ENCODE peak calls at places on chromosome 18, in five cellular contexts. N is H1, H is HCT116, S is GM12878, F is K562. I is an unnamed sample.

GRCh38 chr18:7174359-7175107 is 56.4 kb upstream of the LRRC30 start:
- DNase-seq in N (no peak), H (no peak), S (no peak), F (no peak), I (no peak)

GRCh38 chr18:45806226-45806625 is 19.2 kb upstream of the SIGLEC15 start:
- DNase-seq in N (no peak), H (no peak), S (no peak), F (no peak), I (no peak)

GRCh38 chr18:27544211-27544610 is 359.1 kb upstream of the CHST9 start:
- DNase-seq in N (no peak), H (no peak), S (no peak), F (no peak), I (no peak)

GRCh38 chr18:62697636-62698035 is 17.7 kb upstream of the PHLPP1 start:
- DNase-seq in N (no peak), H (no peak), S (no peak), F (no peak), I (no peak)

GRCh38 chr18:75244336-75244735 is 33.7 kb downstream of the TSHZ1 start:
- DNase-seq in N (peak), H (no peak), S (no peak), F (peak), I (no peak)

GRCh38 chr18:21277578-21277977 is 35.5 kb downstream of the GREB1L start:
- DNase-seq in N (no peak), H (no peak), S (no peak), F (no peak), I (no peak)

GRCh38 chr18:58996131-58996632 is 131.5 kb downstream of the ZNF532 start:
- DNase-seq in N (no peak), H (no peak), S (no peak), F (no peak), I (no peak)

GRCh38 chr18:26656944-26657536 is 108.7 kb upstream of the KCTD1 start:
- DNase-seq in N (peak), H (no peak), S (no peak), F (no peak), I (no peak)

GRCh38 chr18:37566479-37567060 is 972 bp upstream of the CELF4 start:
- DNase-seq in N (no peak), H (no peak), S (no peak), F (no peak), I (no peak)

GRCh38 chr18:39871976-39872375 is 2083.1 kb upstream of the PIK3C3 start:
- DNase-seq in N (no peak), H (no peak), S (no peak), F (no peak), I (no peak)

GRCh38 chr18:79478484-79479113 is 82.9 kb downstream of the NFATC1 start:
- DNase-seq in N (no peak), H (no peak), S (no peak), F (no peak), I (no peak)

GRCh38 chr18:27419646-27420045 is 234.5 kb upstream of the CHST9 start:
- DNase-seq in N (no peak), H (no peak), S (no peak), F (no peak), I (no peak)

GRCh38 chr18:21215480-21215879 is 26.6 kb upstream of the GREB1L start:
- DNase-seq in N (peak), H (no peak), S (no peak), F (no peak), I (no peak)

GRCh38 chr18:32724071-32724696 is 48.6 kb downstream of the KLHL14 start:
- DNase-seq in N (no peak), H (no peak), S (no peak), F (no peak), I (no peak)

GRCh38 chr18:6876646-6877045 is 147.1 kb downstream of the ARHGAP28 start:
- DNase-seq in N (no peak), H (no peak), S (no peak), F (no peak), I (no peak)

GRCh38 chr18:25279133-25279532 is 72.8 kb downstream of the ZNF521 start:
- DNase-seq in N (no peak), H (no peak), S (no peak), F (no peak), I (no peak)

GRCh38 chr18:80154293-80154692 is 45.2 kb downstream of the ADNP2 start:
- DNase-seq in N (no peak), H (no peak), S (peak), F (peak), I (no peak)

GRCh38 chr18:58862851-58863538 is 1.7 kb upstream of the ZNF532 start:
- DNase-seq in N (peak), H (peak), S (no peak), F (no peak), I (no peak)

GRCh38 chr18:28040216-28040615 is 136.7 kb downstream of the CDH2 start:
- DNase-seq in N (no peak), H (no peak), S (no peak), F (no peak), I (no peak)

GRCh38 chr18:28767781-28768211 is 590.9 kb upstream of the CDH2 start:
- DNase-seq in N (no peak), H (no peak), S (no peak), F (no peak), I (no peak)

GRCh38 chr18:37852464-37852863 is 286.9 kb upstream of the CELF4 start:
- DNase-seq in N (no peak), H (no peak), S (no peak), F (no peak), I (no peak)

GRCh38 chr18:54119524-54120019 is 104.9 kb downstream of the MBD2 start:
- DNase-seq in N (peak), H (peak), S (peak), F (peak), I (peak)

GRCh38 chr18:78936251-78937005 is 43.2 kb upstream of the SALL3 start:
- DNase-seq in N (no peak), H (no peak), S (no peak), F (no peak), I (no peak)

GRCh38 chr18:28267878-28268625 is 91.1 kb upstream of the CDH2 start:
- DNase-seq in N (no peak), H (no peak), S (no peak), F (no peak), I (no peak)

GRCh38 chr18:13703899-13704298 is 22.5 kb downstream of the FAM210A start:
- DNase-seq in N (no peak), H (peak), S (no peak), F (no peak), I (no peak)

GRCh38 chr18:45212186-45213039 is 402.9 kb upstream of the SLC14A2 start:
- DNase-seq in N (peak), H (peak), S (peak), F (peak), I (peak)

GRCh38 chr18:40326987-40327386 is 1628.0 kb upstream of the PIK3C3 start:
- DNase-seq in N (no peak), H (no peak), S (no peak), F (no peak), I (no peak)

GRCh38 chr18:58893388-58894099 is 28.9 kb downstream of the ZNF532 start:
- DNase-seq in N (no peak), H (peak), S (no peak), F (no peak), I (no peak)

GRCh38 chr18:13261658-13262357 is 43.2 kb downstream of the LDLRAD4 start:
- DNase-seq in N (no peak), H (no peak), S (no peak), F (no peak), I (no peak)

GRCh38 chr18:58911766-58912165 is 47.1 kb downstream of the ZNF532 start:
- DNase-seq in N (peak), H (no peak), S (no peak), F (no peak), I (no peak)

GRCh38 chr18:31429623-31430022 is 17.9 kb upstream of the DSG3 start:
- DNase-seq in N (no peak), H (no peak), S (no peak), F (no peak), I (no peak)

GRCh38 chr18:51425889-51426288 is 228.4 kb upstream of the MEX3C start:
- DNase-seq in N (no peak), H (no peak), S (no peak), F (no peak), I (no peak)

GRCh38 chr18:35236964-35237363 is 3.9 kb upstream of the ZNF397 start:
- DNase-seq in N (no peak), H (no peak), S (no peak), F (no peak), I (no peak)

GRCh38 chr18:59704146-59704545 is 6.9 kb upstream of the CCBE1 start:
- DNase-seq in N (no peak), H (no peak), S (no peak), F (no peak), I (no peak)

GRCh38 chr18:4119127-4119648 is 335.9 kb downstream of the DLGAP1 start:
- DNase-seq in N (no peak), H (no peak), S (no peak), F (no peak), I (no peak)

GRCh38 chr18:75107196-75107930 is 101.6 kb downstream of the PTGR3 start:
- DNase-seq in N (peak), H (no peak), S (no peak), F (no peak), I (no peak)

GRCh38 chr18:66110607-66111006 is 359.8 kb downstream of the CDH7 start:
- DNase-seq in N (no peak), H (no peak), S (no peak), F (no peak), I (no peak)

GRCh38 chr18:8139127-8139591 is 470.1 kb upstream of the RAB12 start:
- DNase-seq in N (no peak), H (no peak), S (no peak), F (no peak), I (no peak)

GRCh38 chr18:62450546-62451395 is 72.1 kb upstream of the ZCCHC2 start:
- DNase-seq in N (no peak), H (peak), S (no peak), F (peak), I (peak)

GRCh38 chr18:70288171-70288850 is 534 bp upstream of the SOCS6 start:
- DNase-seq in N (peak), H (no peak), S (no peak), F (no peak), I (no peak)

GRCh38 chr18:70287731-70288130 is 1.1 kb upstream of the SOCS6 start:
- DNase-seq in N (no peak), H (no peak), S (no peak), F (no peak), I (no peak)

GRCh38 chr18:70289351-70290330 is 796 bp downstream of the SOCS6 start:
- DNase-seq in N (peak), H (no peak), S (no peak), F (peak), I (no peak)

GRCh38 chr18:70290482-70291294 is 1.8 kb downstream of the SOCS6 start:
- DNase-seq in N (no peak), H (no peak), S (no peak), F (no peak), I (no peak)

DNA sequence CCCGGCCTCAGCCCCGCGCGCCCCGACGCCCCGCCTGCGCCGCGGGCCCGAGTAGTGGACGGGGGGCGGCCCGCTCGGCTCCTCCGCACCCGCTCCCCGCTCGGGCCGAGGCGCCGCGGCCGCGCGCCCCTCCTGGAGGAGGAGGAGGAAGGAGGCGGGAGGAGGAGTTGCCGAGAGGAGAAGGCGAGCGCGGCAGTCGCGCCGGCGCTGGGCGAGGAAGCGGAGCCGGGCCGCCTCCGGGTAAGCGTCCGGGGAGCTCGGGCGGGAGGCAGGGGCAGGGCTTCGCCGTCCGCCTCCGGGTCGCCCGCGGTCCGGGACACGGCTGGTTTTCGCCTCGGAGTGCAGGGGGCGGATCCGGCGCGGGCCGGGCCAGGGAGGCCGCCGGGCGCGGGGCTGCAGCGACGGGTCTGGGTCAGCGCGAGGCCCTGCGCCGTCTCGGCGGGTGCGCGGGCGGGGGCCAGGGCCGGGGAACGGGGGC is at the start of gene SOCS6:
- DNase-seq in N (peak), H (no peak), S (no peak), F (peak), I (no peak)
- TF ChIP-seq POLR2AphosphoS5 in N (no peak), H (peak), S (peak), F (no peak), I (peak)

DNA sequence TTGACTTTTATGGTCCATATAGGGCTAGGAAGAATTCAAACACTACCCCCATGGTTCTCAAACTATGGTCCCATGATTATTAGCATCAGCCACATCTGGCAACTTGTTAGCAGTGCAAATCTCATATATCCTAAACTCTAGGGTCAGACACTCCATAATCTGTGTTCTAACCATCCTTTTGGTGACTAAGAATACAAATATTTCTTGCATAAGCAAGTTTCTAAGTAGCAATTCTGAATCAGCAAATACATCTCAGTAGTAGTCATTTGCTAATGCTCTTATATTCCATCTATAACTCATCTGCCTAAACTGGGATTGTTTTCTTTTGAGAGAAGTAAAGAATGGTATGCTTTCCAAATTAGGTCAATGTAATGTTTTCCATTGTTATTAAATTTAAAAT is 447.3 kb downstream of the TMX3 start:
- DNase-seq in N (no peak), H (no peak), S (no peak), F (no peak), I (no peak)
- TF ChIP-seq SIN3A in N (no peak), H (no peak), S (no peak), F (no peak), I (no peak)

GRCh38 chr18:22952525-22952924 is 19.4 kb downstream of the RBBP8 start:
- DNase-seq in N (no peak), H (no peak), S (no peak), F (no peak), I (no peak)
- TF ChIP-seq POLR2AphosphoS5 in N (no peak), H (no peak), S (no peak), F (no peak), I (no peak)

DNA sequence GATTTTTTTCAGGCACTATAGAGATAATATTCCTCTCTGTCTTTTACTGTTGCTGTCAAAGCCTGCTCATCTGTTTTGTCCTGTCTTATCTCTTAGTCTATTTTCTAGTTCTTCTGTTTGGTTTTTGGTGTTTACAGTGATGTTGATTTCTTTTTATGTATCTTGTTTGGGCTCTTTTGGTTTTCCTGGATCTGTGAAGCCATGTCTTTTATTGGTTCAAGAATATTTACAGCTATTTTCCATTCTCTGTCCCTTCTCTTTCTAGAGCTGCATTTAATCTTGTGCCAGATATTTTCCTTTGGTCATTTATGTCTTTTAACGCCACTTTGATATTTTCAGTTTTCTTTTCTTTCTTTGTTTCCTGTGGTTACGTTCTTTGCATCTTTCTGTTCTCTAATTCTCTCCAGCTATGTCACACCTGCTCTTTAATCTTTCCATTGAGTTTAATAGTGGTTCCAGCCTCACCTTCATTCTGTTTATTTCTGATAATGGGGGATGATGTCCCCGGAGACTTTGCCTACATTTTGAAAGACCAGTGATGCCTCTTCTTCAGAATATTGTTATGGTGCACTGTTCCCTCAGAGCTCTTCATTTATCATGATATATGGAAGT is 32.0 kb downstream of the SMCHD1 start:
- DNase-seq in N (no peak), H (no peak), S (peak), F (no peak), I (no peak)
- TF ChIP-seq SIN3A in N (no peak), H (no peak), S (no peak), F (no peak), I (no peak)

DNA sequence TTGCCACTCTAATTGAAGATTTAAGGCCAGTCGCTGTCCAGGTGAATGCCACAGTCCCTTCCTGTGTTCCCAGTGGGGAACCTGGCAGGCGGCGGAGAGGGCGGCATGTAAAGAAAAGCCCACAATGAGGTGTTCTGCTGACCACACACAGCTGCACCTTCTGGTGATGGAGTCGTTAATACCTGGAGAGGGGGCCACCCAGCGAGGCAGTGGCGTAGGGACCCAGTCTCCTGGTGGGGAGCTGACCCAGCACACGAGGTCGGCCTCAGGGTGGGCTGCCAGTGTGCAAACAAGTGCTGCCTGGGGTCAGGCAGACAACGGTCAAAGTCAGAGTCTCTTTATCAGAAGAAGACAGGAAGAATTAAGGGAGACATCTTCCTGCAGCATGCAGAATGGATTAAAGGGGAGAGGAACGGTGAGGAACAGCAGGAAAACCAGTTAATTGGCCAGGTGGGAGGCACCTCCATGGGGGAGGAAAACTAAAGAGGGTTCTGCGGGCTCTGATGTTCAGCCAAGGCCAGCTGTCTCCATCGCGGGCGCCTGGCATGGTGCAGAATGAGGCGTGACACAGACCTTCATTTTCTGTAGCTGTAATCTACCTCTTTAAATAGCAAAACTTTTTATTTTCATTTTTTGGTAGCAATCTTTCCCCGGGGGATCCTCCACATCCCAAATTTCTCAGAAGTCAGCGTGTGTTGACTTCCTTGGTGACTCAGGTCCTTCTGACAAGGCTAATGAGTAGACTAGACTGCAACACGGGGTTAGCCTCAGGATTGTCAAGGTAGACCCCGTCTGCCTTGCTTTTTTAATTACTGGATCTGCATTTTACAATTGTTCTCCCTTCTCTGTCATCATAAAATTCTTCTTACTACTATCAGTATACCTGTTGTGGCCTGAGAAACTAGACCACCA is 78.3 kb downstream of the SMAD7 start:
- DNase-seq in N (no peak), H (no peak), S (no peak), F (no peak), I (no peak)
- TF ChIP-seq POLR2AphosphoS5 in N (no peak), H (no peak), S (no peak), F (no peak), I (no peak)

DNA sequence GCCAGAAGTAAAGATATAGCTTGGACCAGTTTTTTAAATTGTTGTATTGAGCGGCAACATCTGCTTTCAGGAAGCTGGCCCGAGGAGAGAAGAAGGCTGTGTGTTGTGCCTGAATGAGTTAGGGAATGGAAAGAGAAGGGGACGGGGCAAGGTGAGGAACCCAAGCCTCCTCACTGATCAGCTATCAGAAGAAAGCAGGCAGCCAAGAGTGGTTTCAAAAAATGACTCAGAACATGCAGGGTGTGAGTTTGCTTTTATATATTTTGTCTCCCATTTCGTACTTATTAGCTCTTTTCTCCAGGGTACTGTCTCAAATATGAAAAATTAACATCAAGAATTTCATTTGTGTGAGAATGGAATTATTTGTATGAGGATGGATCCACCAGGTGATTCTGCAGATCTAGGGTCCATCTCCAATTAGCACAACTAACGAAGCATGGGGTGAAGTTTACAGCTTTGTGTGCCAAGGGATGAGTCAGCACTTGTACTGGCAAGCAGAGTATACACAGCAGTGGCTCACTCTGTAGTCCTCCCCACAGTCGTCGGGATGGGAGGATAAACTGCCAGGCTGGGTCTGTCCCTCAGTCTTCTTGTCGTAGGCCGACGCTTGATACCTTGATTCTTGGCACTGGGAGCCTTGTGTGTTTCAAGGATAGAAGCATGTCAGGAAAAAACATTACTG is 175.6 kb downstream of the PIEZO2 start:
- DNase-seq in N (no peak), H (no peak), S (no peak), F (no peak), I (peak)
- TF ChIP-seq SIN3A in N (no peak), H (no peak), S (no peak), F (no peak), I (no peak)

DNA sequence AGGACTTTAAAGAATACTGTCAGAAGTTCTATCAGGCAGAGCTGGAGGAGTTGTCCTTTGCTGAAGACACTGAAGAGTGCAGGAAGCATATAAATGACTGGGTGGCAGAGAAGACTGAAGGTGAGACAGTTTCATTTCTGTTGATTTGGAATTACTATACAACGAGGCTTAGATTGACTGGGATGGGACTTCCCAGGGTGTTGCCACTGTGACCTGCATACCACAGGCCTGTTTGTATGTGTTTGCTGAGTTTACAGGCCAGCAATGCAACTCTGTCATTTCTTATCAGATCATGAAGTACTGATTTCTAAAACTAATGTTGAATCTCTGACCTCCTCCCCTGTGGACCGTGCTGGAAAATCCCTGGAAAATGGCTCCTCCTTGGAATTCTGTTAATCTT is 11.8 kb downstream of the SERPINB8 start:
- DNase-seq in N (no peak), H (no peak), S (no peak), F (no peak), I (no peak)
- TF ChIP-seq POLR2AphosphoS5 in N (no peak), H (no peak), S (no peak), F (no peak), I (no peak)

I was measured in Panc1.